ENCODE peak calls at places on chromosomes 7 and 10, in nine cellular contexts. O, F, T, V, B, Q, X, E and L are unnamed samples.

GRCh38 chr7:105353752-105354328 is 34.9 kb downstream of the SRPK2 start:
- DNase-seq in T (peak; percentile 17), B (no peak), F (no peak), V (no peak), O (no peak), E (peak; percentile 43), Q (no peak), X (peak; percentile 68), L (peak; percentile 14)

GRCh38 chr10:125629758-125630376 is 53.1 kb downstream of the TEX36 start:
- DNase-seq in X (peak; percentile 76), V (no peak), O (no peak), F (peak; percentile 37), B (no peak), E (peak; percentile 61), T (peak; percentile 8), Q (peak; percentile 38), L (peak; percentile 35)

GRCh38 chr7:30825215-30825720 is 54.1 kb downstream of the MINDY4 start:
- DNase-seq in F (no peak), Q (no peak), O (no peak), V (no peak), X (no peak), E (no peak), T (no peak), B (no peak), L (no peak)

GRCh38 chr7:17021205-17021604 is 139.4 kb upstream of the AGR3 start:
- DNase-seq in B (peak; percentile 39), V (no peak), O (no peak), F (no peak), T (no peak), E (no peak), Q (no peak), X (peak; percentile 83), L (no peak)

GRCh38 chr10:89540550-89540949 is 5.2 kb upstream of the SLC16A12 start:
- DNase-seq in T (no peak), V (no peak), E (peak; percentile 74), O (no peak), Q (no peak), F (no peak), B (no peak), X (peak; percentile 42), L (no peak)

GRCh38 chr10:119246862-119247549 is 39.6 kb downstream of the GRK5 start:
- DNase-seq in T (no peak), V (no peak), E (peak; percentile 94), O (no peak), Q (no peak), B (peak; percentile 42), X (peak; percentile 95), F (no peak), L (no peak)

GRCh38 chr7:99403764-99404163 is 4.6 kb downstream of the PDAP1 start:
- DNase-seq in B (no peak), T (no peak), V (no peak), O (no peak), X (no peak), Q (no peak), E (no peak), F (no peak), L (no peak)

GRCh38 chr10:74067373-74068370 is 69.8 kb downstream of the VCL start:
- DNase-seq in B (no peak), V (no peak), Q (no peak), O (no peak), T (no peak), E (peak; percentile 64), F (no peak), X (peak; percentile 53), L (no peak)

GRCh38 chr10:279655-280054 is 144.4 kb downstream of the ZMYND11 start:
- DNase-seq in E (no peak), V (no peak), X (no peak), Q (no peak), F (no peak), B (no peak), O (no peak), T (no peak), L (no peak)

GRCh38 chr7:47069385-47070076 is 512.4 kb downstream of the TNS3 start:
- DNase-seq in V (no peak), T (no peak), E (no peak), X (no peak), B (no peak), F (no peak), O (no peak), Q (no peak), L (no peak)

GRCh38 chr10:70584941-70585544 is 17.5 kb downstream of the PRF1 start:
- DNase-seq in V (no peak), E (peak; percentile 56), O (peak; percentile 26), F (peak; percentile 93), Q (no peak), T (no peak), X (peak; percentile 66), B (no peak), L (no peak)

GRCh38 chr10:132541601-132542011 is 4.0 kb downstream of the INPP5A start:
- DNase-seq in X (no peak), V (no peak), E (no peak), F (no peak), T (no peak), O (no peak), B (peak; percentile 9), Q (no peak), L (no peak)

GRCh38 chr10:129531195-129531968 is 64.3 kb downstream of the MGMT start:
- DNase-seq in T (no peak), F (no peak), B (peak; percentile 83), E (peak; percentile 10), V (no peak), Q (peak; percentile 6), O (no peak), X (peak; percentile 75), L (no peak)

GRCh38 chr7:137325927-137326326 is 17.6 kb downstream of the PTN start:
- DNase-seq in E (no peak), X (no peak), V (no peak), Q (no peak), T (no peak), F (peak; percentile 89), O (no peak), B (no peak), L (no peak)

GRCh38 chr10:88116491-88116890 is 253.1 kb downstream of the PTEN start:
- DNase-seq in F (no peak), Q (no peak), V (no peak), T (no peak), B (no peak), E (no peak), O (no peak), X (no peak), L (no peak)

GRCh38 chr10:15814565-15814964 is 45.7 kb downstream of the MINDY3 start:
- DNase-seq in B (no peak), X (no peak), O (no peak), T (no peak), E (no peak), F (no peak), V (no peak), Q (no peak), L (peak; percentile 16)

GRCh38 chr7:34155225-34155908 is 250.0 kb downstream of the BMPER start:
- DNase-seq in T (no peak), V (no peak), O (no peak), X (peak; percentile 97), Q (no peak), F (no peak), B (peak; percentile 26), E (peak; percentile 97), L (no peak)

GRCh38 chr7:43362652-43363428 is 220.1 kb upstream of the STK17A start:
- DNase-seq in Q (no peak), F (no peak), O (no peak), E (peak; percentile 79), T (no peak), B (no peak), X (peak; percentile 48), V (no peak), L (no peak)